ENCODE peak calls at places on chromosomes 5 and 9, in nine cellular contexts. Y is heart right ventricle; A is fibroblast of lung; T is body of pancreas; V is adrenal gland; Q is mammary epithelial cell; F is effector memory CD4-positive, alpha-beta T cell; W is HCT116; Z is ovary. P is an unnamed sample.

GRCh38 chr5:179142434-179143198 is 82.4 kb downstream of the ZNF354C start:
- DNase-seq in A (peak; percentile 80), Z (no peak), F (no peak), W (no peak), Q (no peak), V (no peak), Y (no peak), T (no peak), P (no peak)

GRCh38 chr9:942805-943580 is 33.5 kb upstream of the DMRT3 start:
- DNase-seq in A (no peak), V (no peak), T (no peak), W (no peak), Z (no peak), Q (no peak), Y (no peak), F (no peak), P (no peak)

GRCh38 chr9:68500457-68501158 is 40.1 kb downstream of the TMEM252 start:
- DNase-seq in Y (no peak), V (no peak), W (no peak), Q (no peak), Z (no peak), F (no peak), T (no peak), A (peak; percentile 65), P (no peak)

GRCh38 chr5:63878788-63879187 is 83.5 kb downstream of the HTR1A start:
- DNase-seq in W (no peak), Z (no peak), Q (no peak), F (no peak), T (no peak), A (no peak), Y (no peak), V (no peak), P (peak; percentile 9)

GRCh38 chr5:95955996-95956899 is 5.4 kb downstream of the ELL2 start:
- DNase-seq in W (no peak), Q (no peak), Y (no peak), T (no peak), Z (no peak), F (no peak), V (no peak), A (peak; percentile 66), P (no peak)

GRCh38 chr9:121331992-121332685 is 37.9 kb downstream of the STOM start:
- DNase-seq in A (no peak), Y (no peak), V (no peak), W (no peak), F (no peak), Z (no peak), T (no peak), Q (no peak), P (no peak)

GRCh38 chr9:76884823-76885222 is 21.1 kb downstream of the PRUNE2 start:
- DNase-seq in F (no peak), V (no peak), Y (no peak), Q (no peak), Z (no peak), T (no peak), W (no peak), A (no peak), P (no peak)

GRCh38 chr5:83802686-83803085 is 82.0 kb upstream of the HAPLN1 start:
- DNase-seq in Z (no peak), W (no peak), F (no peak), V (no peak), A (peak; percentile 56), Q (peak; percentile 1), Y (no peak), T (no peak), P (no peak)

GRCh38 chr5:10486511-10487344 is 45.0 kb downstream of the ROPN1L start:
- DNase-seq in V (no peak), W (no peak), F (no peak), Q (no peak), Y (no peak), A (no peak), T (no peak), Z (no peak), P (no peak)

GRCh38 chr5:142959683-142960308 is 189.6 kb downstream of the ARHGAP26 start:
- DNase-seq in F (no peak), T (no peak), Z (no peak), A (no peak), W (no peak), Y (no peak), V (no peak), Q (no peak), P (no peak)

GRCh38 chr5:5018560-5018935 is 121.6 kb upstream of the ADAMTS16 start:
- DNase-seq in Q (no peak), W (no peak), F (no peak), T (no peak), A (peak; percentile 81), Y (no peak), Z (no peak), V (no peak), P (no peak)

GRCh38 chr5:95781101-95781583 is 41.4 kb downstream of the GLRX start:
- DNase-seq in V (peak; percentile 94), Z (peak; percentile 78), F (peak; percentile 43), Y (peak; percentile 68), A (peak; percentile 73), T (peak; percentile 84), W (peak; percentile 62), Q (peak; percentile 57), P (peak; percentile 60)

GRCh38 chr9:129640086-129640870 is 1.7 kb downstream of the ASB6 start:
- DNase-seq in Q (peak; percentile 50), W (no peak), V (peak; percentile 83), Z (peak; percentile 60), F (no peak), Y (no peak), A (peak; percentile 83), T (peak; percentile 80), P (no peak)
- H3K27ac ChIP-seq in Q (no peak overlapping the region), W (no peak overlapping the region), V (peak overlapping the region; percentile 58), Z (no peak overlapping the region), F (peak overlapping the region; percentile 0), Y (no peak overlapping the region), A (peak overlapping the region; percentile 83), T (peak overlapping the region; percentile 20), P (no peak overlapping the region)

DNA sequence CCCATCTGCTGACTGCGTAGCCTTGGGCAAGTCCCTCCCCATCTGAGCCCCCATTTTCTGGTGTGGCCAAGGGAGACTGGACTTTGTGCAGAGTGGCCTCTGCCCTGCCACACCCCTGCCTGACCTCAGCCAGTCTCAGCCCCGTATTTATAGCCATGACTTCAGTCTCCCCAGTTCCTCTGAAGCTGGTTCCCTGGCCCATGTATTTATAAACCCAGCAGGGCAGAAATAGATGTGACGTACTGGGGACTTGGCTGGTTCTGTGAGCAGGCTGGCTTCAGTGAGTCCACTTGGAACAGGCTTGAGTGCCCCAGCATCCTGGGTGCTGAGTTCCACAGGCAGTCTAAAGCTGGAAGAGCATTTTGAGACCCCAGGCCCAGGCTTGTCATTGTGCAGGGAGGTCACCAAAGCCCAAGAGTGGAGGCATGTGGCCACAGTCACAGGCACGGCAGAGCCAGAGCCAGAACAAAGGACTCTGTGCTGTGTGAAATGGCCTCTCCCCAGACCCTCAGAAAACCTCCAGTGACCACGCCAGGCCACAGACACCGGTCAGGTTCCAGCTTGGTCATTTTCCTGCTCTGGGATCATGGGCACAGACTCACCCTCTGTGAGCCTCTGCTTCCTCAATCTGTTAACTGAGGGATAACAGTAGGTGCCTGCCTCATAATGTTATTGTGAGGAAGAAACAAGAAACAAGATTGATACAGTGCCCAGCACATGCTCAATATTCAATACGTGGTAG is 30.4 kb upstream of the SYNPO start:
- DNase-seq in V (no peak), Q (no peak), Y (peak; percentile 49), W (no peak), T (no peak), F (no peak), Z (no peak), A (no peak), P (no peak)
- H3K4me1 ChIP-seq in V (peaks cover 27% of the 10 kb centered on the region), Q (peaks cover 5% of the 10 kb centered on the region), Y (peaks cover 71% of the 10 kb centered on the region), W (peaks cover 11% of the 10 kb centered on the region), T (peaks cover 38% of the 10 kb centered on the region), F (no peaks in the 10 kb centered on the region), Z (peaks cover 20% of the 10 kb centered on the region), A (peaks cover 2% of the 10 kb centered on the region), P (peaks cover 3% of the 10 kb centered on the region)

DNA sequence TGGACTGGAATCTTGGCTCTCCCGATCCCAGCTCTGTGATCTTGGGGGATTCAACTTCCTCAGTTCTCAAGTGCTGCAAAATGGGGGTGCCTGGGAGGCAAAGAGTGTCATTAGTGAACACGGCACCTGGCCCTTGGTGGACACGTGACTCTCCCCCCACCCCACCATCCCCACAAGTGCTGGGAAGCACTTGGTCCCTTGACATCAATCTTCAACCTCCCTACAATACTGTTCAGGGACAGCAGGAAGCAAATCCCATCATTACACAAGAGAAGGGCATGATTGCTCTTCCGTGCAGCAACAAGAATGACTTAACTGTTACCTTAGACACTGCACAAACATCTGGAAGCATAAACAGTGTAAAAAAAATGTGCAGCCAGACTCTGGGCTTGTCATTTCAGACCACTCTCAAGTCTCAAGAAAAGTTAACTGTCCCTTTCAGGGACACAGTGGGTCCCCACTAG is 61.4 kb downstream of the PSMB7 start:
- DNase-seq in V (no peak), Z (no peak), T (no peak), W (no peak), A (no peak), F (no peak), Q (no peak), Y (no peak), P (no peak)
- H3K27ac ChIP-seq in V (no peak overlapping the region), Z (no peak overlapping the region), T (no peak overlapping the region), W (no peak overlapping the region), A (peak overlapping the region; percentile 64), F (no peak overlapping the region), Q (no peak overlapping the region), Y (no peak overlapping the region), P (no peak overlapping the region)

GRCh38 chr5:147534172-147534951 is 24.5 kb upstream of the DPYSL3 start:
- DNase-seq in V (no peak), Z (no peak), W (no peak), F (no peak), T (no peak), Y (no peak), A (peak; percentile 83), Q (no peak), P (no peak)
- H3K4me1 ChIP-seq in V (no peaks in the 10 kb centered on the region), Z (peaks cover 4% of the 10 kb centered on the region), W (no peaks in the 10 kb centered on the region), F (no peaks in the 10 kb centered on the region), T (no peaks in the 10 kb centered on the region), Y (no peaks in the 10 kb centered on the region), A (peaks cover 6% of the 10 kb centered on the region), Q (peaks cover 41% of the 10 kb centered on the region), P (no peaks in the 10 kb centered on the region)

GRCh38 chr9:124356745-124357390 is 58.4 kb downstream of the PSMB7 start:
- DNase-seq in W (no peak), T (no peak), Q (no peak), A (no peak), V (no peak), Y (no peak), Z (no peak), F (no peak), P (no peak)
- H3K27ac ChIP-seq in W (no peak overlapping the region), T (no peak overlapping the region), Q (no peak overlapping the region), A (no peak overlapping the region), V (no peak overlapping the region), Y (no peak overlapping the region), Z (no peak overlapping the region), F (no peak overlapping the region), P (no peak overlapping the region)

GRCh38 chr9:128920381-128921058 is at the start of gene PHYHD1:
- DNase-seq in F (no peak), T (peak; percentile 81), Z (peak; percentile 76), Q (no peak), Y (peak; percentile 78), A (peak; percentile 83), V (peak; percentile 92), W (no peak), P (no peak)
- H3K4me1 ChIP-seq in F (no peaks in the 10 kb centered on the region), T (peaks cover 67% of the 10 kb centered on the region), Z (peaks cover 34% of the 10 kb centered on the region), Q (peaks cover 21% of the 10 kb centered on the region), Y (peaks cover 62% of the 10 kb centered on the region), A (peaks cover 24% of the 10 kb centered on the region), V (peaks cover 47% of the 10 kb centered on the region), W (no peaks in the 10 kb centered on the region), P (peaks cover 1% of the 10 kb centered on the region)